ENCODE peak calls at places on chromosomes 13 and 19, in nine cellular contexts. Z is fibroblast of lung, U is colonic mucosa, N is heart left ventricle, X is endothelial cell of umbilical vein, W is choroid plexus epithelial cell, A is fibroblast of pulmonary artery, C is HFF-Myc, M is mucosa of descending colon. O is an unnamed sample.

GRCh38 chr13:83622422-83622784 is 259.9 kb downstream of the SLITRK1 start:
- DNase-seq in Z (no peak), U (no peak), N (no peak), X (no peak), W (peak), A (peak), C (no peak), M (no peak), O (no peak)

GRCh38 chr13:72850959-72851677 is 69.2 kb downstream of the PIBF1 start:
- DNase-seq in Z (no peak), U (peak), N (no peak), X (no peak), W (no peak), A (no peak), C (no peak), M (peak), O (no peak)

GRCh38 chr19:33275933-33276619 is 26.3 kb downstream of the CEBPA start:
- DNase-seq in Z (no peak), U (no peak), N (no peak), X (no peak), W (no peak), A (no peak), C (no peak), M (peak), O (no peak)

GRCh38 chr13:44306401-44307192 is 67.0 kb upstream of the SERP2 start:
- DNase-seq in Z (peak), U (peak), N (peak), X (peak), W (peak), A (peak), C (peak), M (no peak), O (peak)

GRCh38 chr19:13748169-13748884 is 16.0 kb upstream of the MRI1 start:
- DNase-seq in Z (peak), U (peak), N (no peak), X (peak), W (peak), A (peak), C (no peak), M (no peak), O (no peak)

GRCh38 chr13:103431880-103432279 is 365.7 kb upstream of the SLC10A2 start:
- DNase-seq in Z (no peak), U (no peak), N (no peak), X (no peak), W (no peak), A (no peak), C (no peak), M (no peak), O (no peak)

GRCh38 chr19:39160523-39160861 is 34.9 kb downstream of the PAK4 start:
- DNase-seq in Z (peak), U (no peak), N (no peak), X (peak), W (peak), A (peak), C (no peak), M (no peak), O (no peak)

GRCh38 chr19:13017306-13018036 is 22.2 kb downstream of the NFIX start:
- DNase-seq in Z (peak), U (no peak), N (no peak), X (no peak), W (no peak), A (no peak), C (no peak), M (peak), O (no peak)

GRCh38 chr19:49592486-49593232 is 1.7 kb downstream of the PRR12 start:
- DNase-seq in Z (no peak), U (peak), N (no peak), X (no peak), W (peak), A (no peak), C (no peak), M (peak), O (no peak)

GRCh38 chr19:49136771-49137171 is 17.4 kb downstream of the PPFIA3 start:
- DNase-seq in Z (peak), U (peak), N (peak), X (no peak), W (no peak), A (peak), C (no peak), M (peak), O (no peak)

DNA sequence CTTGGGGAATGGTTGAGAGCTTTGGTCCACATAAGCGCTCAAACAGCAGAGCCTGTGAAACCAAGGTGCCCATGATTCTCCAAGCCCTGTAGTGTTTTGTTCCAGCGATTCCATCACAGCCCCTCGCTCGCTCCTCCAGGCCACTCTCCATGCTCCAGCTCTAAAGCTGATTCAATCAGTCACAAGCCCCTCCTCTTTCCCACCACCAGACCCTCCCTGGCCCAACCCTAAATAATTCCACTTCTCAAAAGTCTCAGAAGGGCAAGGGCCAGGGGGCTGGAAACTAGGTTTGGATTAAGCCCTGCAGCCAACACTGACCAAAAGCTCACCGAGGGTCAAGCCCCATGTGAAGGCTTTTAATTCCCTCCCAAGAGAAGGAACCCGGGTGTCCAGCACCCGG is 1.5 kb downstream of the ZNF296 start:
- DNase-seq in Z (no peak), U (no peak), N (no peak), X (no peak), W (no peak), A (no peak), C (no peak), M (no peak), O (no peak)
- H3K4me3 ChIP-seq in Z (no peak), U (peak), N (no peak), X (no peak), W (no peak), A (no peak), C (peak), M (no peak), O (no peak)

GRCh38 chr19:21698215-21698614 is 69.2 kb downstream of the ZNF100 start:
- DNase-seq in Z (peak), U (peak), N (no peak), X (peak), W (peak), A (peak), C (peak), M (no peak), O (no peak)
- TF ChIP-seq CTCF in Z (peak), U (peak), N (peak), X (no peak), W (peak), A (peak), C (peak), M (peak), O (peak)

DNA sequence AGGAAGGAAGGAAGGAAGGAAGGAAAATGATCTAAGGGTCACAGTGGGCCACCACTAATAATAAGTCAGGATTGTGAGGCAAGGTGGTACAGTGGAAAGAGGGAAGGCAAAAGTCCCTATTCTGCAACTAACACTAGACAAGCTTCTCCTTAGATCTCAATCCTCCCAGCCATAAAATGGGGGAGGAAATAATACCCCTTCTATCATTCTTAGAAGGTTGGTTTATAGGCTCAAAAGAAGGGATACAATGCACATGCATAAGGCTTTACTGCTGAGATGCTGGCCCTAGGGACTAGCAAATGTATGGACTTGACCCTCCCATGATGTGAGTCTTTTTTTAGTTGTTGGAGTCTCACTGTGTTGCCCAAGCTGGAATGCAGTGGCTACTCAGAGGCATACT is 167.7 kb upstream of the ZNF507 start:
- DNase-seq in Z (no peak), U (no peak), N (no peak), X (no peak), W (no peak), A (no peak), C (no peak), M (no peak), O (no peak)
- H3K4me3 ChIP-seq in Z (no peak), U (no peak), N (no peak), X (no peak), W (no peak), A (no peak), C (no peak), M (no peak), O (no peak)

GRCh38 chr13:26376430-26376829 is 122.5 kb downstream of the CDK8 start:
- DNase-seq in Z (no peak), U (no peak), N (no peak), X (no peak), W (no peak), A (no peak), C (no peak), M (no peak), O (no peak)

GRCh38 chr13:26379831-26380230 is 125.9 kb downstream of the CDK8 start:
- DNase-seq in Z (no peak), U (no peak), N (no peak), X (no peak), W (no peak), A (no peak), C (no peak), M (no peak), O (no peak)

GRCh38 chr13:26378116-26378515 is 124.2 kb downstream of the CDK8 start:
- DNase-seq in Z (no peak), U (no peak), N (no peak), X (no peak), W (no peak), A (no peak), C (no peak), M (no peak), O (no peak)

GRCh38 chr13:26380930-26381329 is 127.0 kb downstream of the CDK8 start:
- DNase-seq in Z (no peak), U (no peak), N (no peak), X (no peak), W (no peak), A (no peak), C (no peak), M (no peak), O (no peak)

GRCh38 chr13:26377038-26377437 is 123.1 kb downstream of the CDK8 start:
- DNase-seq in Z (no peak), U (no peak), N (no peak), X (peak), W (peak), A (peak), C (no peak), M (no peak), O (no peak)
- TF ChIP-seq CTCF in Z (peak), U (no peak), N (peak), X (peak), W (peak), A (peak), C (peak), M (no peak), O (peak)

GRCh38 chr19:17246681-17247425 is 1.1 kb upstream of the NR2F6 start:
- DNase-seq in Z (no peak), U (peak), N (peak), X (no peak), W (peak), A (no peak), C (no peak), M (peak), O (no peak)

GRCh38 chr19:17243340-17243853 is 2.3 kb downstream of the NR2F6 start:
- DNase-seq in Z (no peak), U (peak), N (no peak), X (no peak), W (no peak), A (no peak), C (no peak), M (peak), O (no peak)

GRCh38 chr19:17244618-17245534 is 843 bp downstream of the NR2F6 start:
- DNase-seq in Z (no peak), U (peak), N (peak), X (no peak), W (no peak), A (no peak), C (no peak), M (peak), O (no peak)

GRCh38 chr19:17243854-17244617 is 1.7 kb downstream of the NR2F6 start:
- DNase-seq in Z (peak), U (peak), N (peak), X (no peak), W (no peak), A (peak), C (no peak), M (peak), O (no peak)

DNA sequence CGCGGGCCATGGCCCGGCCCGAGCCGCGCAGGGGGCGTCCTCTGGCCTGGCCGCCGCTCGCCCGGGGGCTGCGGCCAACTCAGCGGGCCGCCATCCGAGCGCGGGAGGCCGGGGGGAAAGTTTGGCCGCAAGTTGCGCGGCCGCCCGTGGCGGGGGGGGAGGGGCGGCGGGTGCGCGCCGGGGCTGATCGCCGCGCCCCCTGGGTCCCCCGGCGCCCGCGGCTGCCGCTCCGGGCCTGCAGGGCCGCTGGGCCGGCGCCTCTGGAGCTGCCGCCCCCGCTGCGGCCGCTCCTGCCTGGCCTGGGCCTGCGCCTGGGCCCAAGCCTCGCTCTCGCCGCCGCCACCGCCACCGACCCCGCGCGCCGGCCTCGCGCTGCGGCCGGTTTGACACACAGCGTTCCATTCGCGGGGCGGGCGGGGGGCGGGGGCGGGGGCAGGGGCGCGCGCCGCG is at the start of gene NR2F6:
- DNase-seq in Z (no peak), U (no peak), N (no peak), X (no peak), W (no peak), A (no peak), C (no peak), M (no peak), O (no peak)
- H3K4me3 ChIP-seq in Z (peak), U (peak), N (peak), X (peak), W (peak), A (peak), C (peak), M (peak), O (peak)

DNA sequence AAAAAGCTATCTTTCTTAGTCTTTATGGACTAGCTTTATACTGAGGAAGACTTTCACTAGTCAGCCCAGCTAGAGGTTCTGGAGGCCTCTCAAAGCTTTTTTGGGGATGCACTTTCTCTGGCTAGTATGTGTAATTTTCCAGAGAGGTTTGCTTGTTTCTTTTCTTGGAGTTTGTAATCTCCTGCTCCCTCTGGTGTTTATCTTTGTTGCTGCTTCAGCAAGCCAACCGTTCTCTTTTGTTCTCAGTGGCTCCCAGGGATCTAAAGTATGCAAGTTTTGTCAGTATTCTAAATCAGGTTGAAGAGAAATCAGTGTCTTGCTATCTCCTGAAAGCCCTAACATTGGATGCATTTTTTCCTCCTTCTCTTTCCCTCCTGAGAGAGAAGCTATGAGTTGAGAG is 121.1 kb upstream of the MYO16 start:
- DNase-seq in Z (peak), U (no peak), N (no peak), X (no peak), W (peak), A (peak), C (no peak), M (no peak), O (no peak)
- TF ChIP-seq CTCF in Z (peak), U (peak), N (peak), X (no peak), W (peak), A (peak), C (peak), M (no peak), O (peak)

DNA sequence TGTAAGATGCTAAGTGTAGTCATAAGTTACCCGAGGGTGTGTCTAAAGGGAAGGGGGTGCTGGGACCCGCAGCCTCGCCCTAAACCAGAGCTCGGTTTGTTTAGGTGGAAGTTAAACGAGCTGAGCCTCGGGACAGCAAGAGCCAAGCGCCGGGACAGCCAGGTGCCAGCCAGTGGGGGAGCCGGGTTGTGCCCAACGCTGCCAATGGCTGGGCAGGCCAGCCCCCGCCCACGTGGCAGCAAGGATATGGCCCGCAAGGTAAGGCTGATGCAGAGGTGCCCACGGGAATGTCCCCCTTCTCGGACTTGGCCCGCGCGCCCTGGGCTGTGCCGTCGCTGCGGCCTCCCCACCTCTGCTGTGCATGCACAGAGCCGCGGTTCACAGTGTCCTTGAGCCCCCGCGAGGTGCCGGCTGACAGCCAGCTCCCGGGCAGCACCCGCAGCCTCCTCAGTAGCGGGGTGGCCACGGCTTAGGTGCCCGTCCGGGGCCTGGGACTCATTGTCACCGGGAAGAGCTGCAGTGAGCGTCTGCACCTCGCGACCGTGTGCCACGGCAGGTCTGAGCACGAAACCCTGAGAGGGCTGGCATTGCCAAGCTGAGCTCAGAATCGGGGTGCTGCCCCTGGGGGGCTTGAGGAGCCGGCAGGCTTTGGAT is 9.3 kb upstream of the RPS15 start:
- DNase-seq in Z (no peak), U (no peak), N (no peak), X (no peak), W (no peak), A (no peak), C (no peak), M (peak), O (no peak)
- H3K4me3 ChIP-seq in Z (no peak), U (no peak), N (no peak), X (no peak), W (no peak), A (no peak), C (no peak), M (no peak), O (no peak)

GRCh38 chr19:46721269-46722003 is 4.5 kb upstream of the PRKD2 start:
- DNase-seq in Z (no peak), U (no peak), N (no peak), X (no peak), W (no peak), A (no peak), C (no peak), M (no peak), O (no peak)
- TF ChIP-seq CTCF in Z (no peak), U (no peak), N (no peak), X (no peak), W (peak), A (no peak), C (peak), M (no peak), O (peak)

GRCh38 chr13:111202149-111202548 is 87.0 kb downstream of the ARHGEF7 start:
- DNase-seq in Z (no peak), U (no peak), N (no peak), X (peak), W (no peak), A (no peak), C (no peak), M (no peak), O (no peak)

GRCh38 chr13:111202745-111203144 is 87.6 kb downstream of the ARHGEF7 start:
- DNase-seq in Z (peak), U (no peak), N (peak), X (peak), W (peak), A (peak), C (peak), M (no peak), O (no peak)

GRCh38 chr13:111206148-111206547 is 91.0 kb downstream of the ARHGEF7 start:
- DNase-seq in Z (no peak), U (no peak), N (no peak), X (no peak), W (no peak), A (no peak), C (no peak), M (no peak), O (no peak)

GRCh38 chr13:111203742-111204386 is 88.8 kb downstream of the ARHGEF7 start:
- DNase-seq in Z (no peak), U (no peak), N (no peak), X (peak), W (no peak), A (no peak), C (no peak), M (no peak), O (no peak)

DNA sequence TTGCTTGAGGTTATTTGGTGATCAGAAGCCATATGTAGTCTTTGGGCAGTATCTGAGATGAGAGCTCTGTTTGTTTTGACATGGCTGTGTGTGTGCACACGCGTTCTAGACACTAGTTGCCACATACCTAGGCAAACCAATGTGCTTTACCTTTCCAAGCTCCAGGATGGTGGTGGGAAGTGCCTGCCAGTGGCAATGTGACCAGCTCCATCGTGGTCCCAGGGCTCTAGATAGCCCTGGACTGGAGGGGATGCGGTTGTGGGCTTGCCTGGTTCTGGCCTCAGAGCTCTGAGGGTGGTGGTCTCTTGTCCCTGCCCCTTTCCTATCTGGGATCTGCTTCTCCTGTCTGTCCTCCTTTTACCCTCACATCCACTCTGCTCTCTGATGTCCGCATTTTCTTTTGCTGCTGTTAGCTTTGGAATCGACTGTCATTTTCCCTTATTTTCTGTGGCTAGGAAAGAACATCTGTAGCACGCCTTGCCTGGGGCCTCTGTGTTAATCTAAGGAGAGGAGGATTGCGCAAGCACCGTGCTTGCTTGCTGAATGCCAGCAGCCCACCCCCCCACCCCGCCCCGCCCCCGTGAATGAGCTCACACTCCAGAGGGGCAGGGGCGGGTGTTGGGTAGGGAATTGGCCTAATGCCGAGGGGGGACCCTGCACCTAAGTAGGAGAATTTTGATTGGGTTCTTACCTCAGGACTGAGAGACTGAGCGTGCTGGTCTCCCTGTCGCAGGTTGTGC is 89.5 kb downstream of the ARHGEF7 start:
- DNase-seq in Z (peak), U (no peak), N (no peak), X (peak), W (peak), A (peak), C (no peak), M (no peak), O (no peak)
- H3K4me3 ChIP-seq in Z (peak), U (no peak), N (no peak), X (peak), W (peak), A (peak), C (peak), M (no peak), O (no peak)

O was measured in retinal pigment epithelial cell.